ENCODE peak calls at places on chromosomes 13 and 19, in seven cellular contexts. One of them, this sample, is unnamed.

GRCh38 chr19:13980340-13980739 is 25.8 kb downstream of the RFX1 start:
- DNase-seq in HepG2: no peak
- DNase-seq in SK-N-SH: peak
- DNase-seq in GM12878: no peak
- DNase-seq in HCT116: no peak
- DNase-seq in H1: no peak
- DNase-seq in K562: no peak
- DNase-seq in this sample: no peak

GRCh38 chr13:99022953-99023352 is 45.1 kb upstream of the DOCK9 start:
- DNase-seq in GM12878: no peak
- DNase-seq in SK-N-SH: no peak
- DNase-seq in K562: no peak
- DNase-seq in HCT116: no peak
- DNase-seq in HepG2: no peak
- DNase-seq in H1: no peak
- DNase-seq in this sample: no peak

GRCh38 chr19:12792048-12792852 is 964 bp downstream of the JUNB start:
- DNase-seq in GM12878: no peak
- DNase-seq in K562: peak
- DNase-seq in H1: peak
- DNase-seq in HCT116: no peak
- DNase-seq in HepG2: peak
- DNase-seq in SK-N-SH: peak
- DNase-seq in this sample: no peak

GRCh38 chr13:98232456-98232855 is 55.4 kb upstream of the RNF113B start:
- DNase-seq in HepG2: no peak
- DNase-seq in HCT116: no peak
- DNase-seq in H1: no peak
- DNase-seq in SK-N-SH: no peak
- DNase-seq in K562: no peak
- DNase-seq in GM12878: no peak
- DNase-seq in this sample: no peak

GRCh38 chr19:45340899-45341453 is 426 bp downstream of the KLC3 start:
- DNase-seq in SK-N-SH: no peak
- DNase-seq in GM12878: no peak
- DNase-seq in H1: no peak
- DNase-seq in HepG2: no peak
- DNase-seq in HCT116: no peak
- DNase-seq in K562: no peak
- DNase-seq in this sample: no peak

GRCh38 chr19:799076-799881 is 2.0 kb downstream of the PTBP1 start:
- DNase-seq in K562: peak
- DNase-seq in HCT116: no peak
- DNase-seq in SK-N-SH: peak
- DNase-seq in HepG2: peak
- DNase-seq in H1: peak
- DNase-seq in GM12878: no peak
- DNase-seq in this sample: no peak

GRCh38 chr19:47598407-47599349 is 10.3 kb upstream of the BICRA start:
- DNase-seq in HepG2: peak
- DNase-seq in K562: no peak
- DNase-seq in GM12878: no peak
- DNase-seq in HCT116: peak
- DNase-seq in H1: peak
- DNase-seq in SK-N-SH: no peak
- DNase-seq in this sample: peak

GRCh38 chr13:21980049-21980448 is 309.2 kb downstream of the FGF9 start:
- DNase-seq in H1: no peak
- DNase-seq in K562: no peak
- DNase-seq in HepG2: no peak
- DNase-seq in GM12878: no peak
- DNase-seq in HCT116: no peak
- DNase-seq in SK-N-SH: no peak
- DNase-seq in this sample: no peak

GRCh38 chr19:3784607-3785463 is 1.3 kb downstream of the MATK start:
- DNase-seq in HepG2: no peak
- DNase-seq in K562: no peak
- DNase-seq in HCT116: no peak
- DNase-seq in GM12878: no peak
- DNase-seq in SK-N-SH: no peak
- DNase-seq in H1: peak
- DNase-seq in this sample: no peak

GRCh38 chr13:55000043-55000442 is 1971.4 kb downstream of the OLFM4 start:
- DNase-seq in HCT116: no peak
- DNase-seq in HepG2: no peak
- DNase-seq in K562: no peak
- DNase-seq in H1: no peak
- DNase-seq in GM12878: no peak
- DNase-seq in SK-N-SH: no peak
- DNase-seq in this sample: no peak

GRCh38 chr13:112849500-112849899 is 119.5 kb upstream of the MCF2L start:
- DNase-seq in GM12878: no peak
- DNase-seq in HepG2: peak
- DNase-seq in H1: no peak
- DNase-seq in HCT116: no peak
- DNase-seq in SK-N-SH: peak
- DNase-seq in K562: no peak
- DNase-seq in this sample: no peak

GRCh38 chr13:106182404-106182803 is 353.1 kb downstream of the EFNB2 start:
- DNase-seq in H1: no peak
- DNase-seq in HCT116: peak
- DNase-seq in GM12878: no peak
- DNase-seq in K562: no peak
- DNase-seq in HepG2: no peak
- DNase-seq in SK-N-SH: no peak
- DNase-seq in this sample: no peak

GRCh38 chr13:34464011-34464410 is 478.1 kb upstream of the NBEA start:
- DNase-seq in HepG2: no peak
- DNase-seq in SK-N-SH: no peak
- DNase-seq in H1: no peak
- DNase-seq in HCT116: no peak
- DNase-seq in GM12878: no peak
- DNase-seq in K562: no peak
- DNase-seq in this sample: no peak

GRCh38 chr19:58450836-58451357 is 525 bp upstream of the ZNF324B start:
- DNase-seq in GM12878: no peak
- DNase-seq in H1: no peak
- DNase-seq in K562: no peak
- DNase-seq in HCT116: no peak
- DNase-seq in SK-N-SH: no peak
- DNase-seq in HepG2: no peak
- DNase-seq in this sample: no peak

GRCh38 chr13:24865158-24865557 is 101.2 kb downstream of the RNF17 start:
- DNase-seq in HepG2: no peak
- DNase-seq in HCT116: no peak
- DNase-seq in K562: no peak
- DNase-seq in GM12878: no peak
- DNase-seq in H1: no peak
- DNase-seq in SK-N-SH: no peak
- DNase-seq in this sample: no peak

GRCh38 chr13:21022694-21023325 is 38.6 kb downstream of the LATS2 start:
- DNase-seq in HCT116: no peak
- DNase-seq in H1: no peak
- DNase-seq in HepG2: peak
- DNase-seq in GM12878: no peak
- DNase-seq in K562: peak
- DNase-seq in SK-N-SH: peak
- DNase-seq in this sample: no peak

GRCh38 chr13:100825551-100825950 is 151.0 kb upstream of the TMTC4 start:
- DNase-seq in H1: no peak
- DNase-seq in GM12878: no peak
- DNase-seq in HCT116: no peak
- DNase-seq in K562: no peak
- DNase-seq in SK-N-SH: no peak
- DNase-seq in HepG2: no peak
- DNase-seq in this sample: no peak

GRCh38 chr13:110984798-110985197 is 69.9 kb upstream of the ANKRD10 start:
- DNase-seq in HCT116: no peak
- DNase-seq in SK-N-SH: no peak
- DNase-seq in K562: no peak
- DNase-seq in H1: no peak
- DNase-seq in GM12878: no peak
- DNase-seq in HepG2: no peak
- DNase-seq in this sample: no peak

GRCh38 chr19:46976845-46977320 is 42.8 kb upstream of the NPAS1 start:
- DNase-seq in GM12878: no peak
- DNase-seq in K562: peak
- DNase-seq in HCT116: no peak
- DNase-seq in SK-N-SH: peak
- DNase-seq in HepG2: no peak
- DNase-seq in H1: no peak
- DNase-seq in this sample: no peak

GRCh38 chr19:2488942-2489731 is 13.2 kb downstream of the GADD45B start:
- DNase-seq in GM12878: no peak
- DNase-seq in HCT116: no peak
- DNase-seq in SK-N-SH: peak
- DNase-seq in K562: no peak
- DNase-seq in HepG2: no peak
- DNase-seq in H1: peak
- DNase-seq in this sample: no peak

GRCh38 chr13:87129602-87130300 is 541.4 kb upstream of the SLITRK5 start:
- DNase-seq in HCT116: no peak
- DNase-seq in GM12878: no peak
- DNase-seq in HepG2: no peak
- DNase-seq in K562: no peak
- DNase-seq in H1: no peak
- DNase-seq in SK-N-SH: no peak
- DNase-seq in this sample: no peak

GRCh38 chr13:59352600-59352999 is 811.1 kb downstream of the DIAPH3 start:
- DNase-seq in GM12878: no peak
- DNase-seq in HCT116: no peak
- DNase-seq in H1: no peak
- DNase-seq in K562: no peak
- DNase-seq in HepG2: peak
- DNase-seq in SK-N-SH: no peak
- DNase-seq in this sample: no peak

GRCh38 chr19:4338441-4339350 is at the start of gene STAP2:
- DNase-seq in HCT116: no peak
- DNase-seq in H1: peak
- DNase-seq in K562: no peak
- DNase-seq in HepG2: peak
- DNase-seq in GM12878: no peak
- DNase-seq in SK-N-SH: no peak
- DNase-seq in this sample: no peak

GRCh38 chr19:14383898-14384669 is 2.8 kb downstream of the ADGRE5 start:
- DNase-seq in HCT116: no peak
- DNase-seq in HepG2: no peak
- DNase-seq in SK-N-SH: no peak
- DNase-seq in K562: peak
- DNase-seq in GM12878: no peak
- DNase-seq in H1: no peak
- DNase-seq in this sample: no peak

GRCh38 chr19:35144600-35145436 is 1.8 kb downstream of the FXYD7 start:
- DNase-seq in SK-N-SH: no peak
- DNase-seq in H1: peak
- DNase-seq in GM12878: no peak
- DNase-seq in K562: peak
- DNase-seq in HCT116: no peak
- DNase-seq in HepG2: no peak
- DNase-seq in this sample: no peak

GRCh38 chr13:113906566-113906965 is 42.7 kb upstream of the GAS6 start:
- DNase-seq in H1: peak
- DNase-seq in SK-N-SH: no peak
- DNase-seq in GM12878: no peak
- DNase-seq in K562: no peak
- DNase-seq in HCT116: no peak
- DNase-seq in HepG2: no peak
- DNase-seq in this sample: no peak

DNA sequence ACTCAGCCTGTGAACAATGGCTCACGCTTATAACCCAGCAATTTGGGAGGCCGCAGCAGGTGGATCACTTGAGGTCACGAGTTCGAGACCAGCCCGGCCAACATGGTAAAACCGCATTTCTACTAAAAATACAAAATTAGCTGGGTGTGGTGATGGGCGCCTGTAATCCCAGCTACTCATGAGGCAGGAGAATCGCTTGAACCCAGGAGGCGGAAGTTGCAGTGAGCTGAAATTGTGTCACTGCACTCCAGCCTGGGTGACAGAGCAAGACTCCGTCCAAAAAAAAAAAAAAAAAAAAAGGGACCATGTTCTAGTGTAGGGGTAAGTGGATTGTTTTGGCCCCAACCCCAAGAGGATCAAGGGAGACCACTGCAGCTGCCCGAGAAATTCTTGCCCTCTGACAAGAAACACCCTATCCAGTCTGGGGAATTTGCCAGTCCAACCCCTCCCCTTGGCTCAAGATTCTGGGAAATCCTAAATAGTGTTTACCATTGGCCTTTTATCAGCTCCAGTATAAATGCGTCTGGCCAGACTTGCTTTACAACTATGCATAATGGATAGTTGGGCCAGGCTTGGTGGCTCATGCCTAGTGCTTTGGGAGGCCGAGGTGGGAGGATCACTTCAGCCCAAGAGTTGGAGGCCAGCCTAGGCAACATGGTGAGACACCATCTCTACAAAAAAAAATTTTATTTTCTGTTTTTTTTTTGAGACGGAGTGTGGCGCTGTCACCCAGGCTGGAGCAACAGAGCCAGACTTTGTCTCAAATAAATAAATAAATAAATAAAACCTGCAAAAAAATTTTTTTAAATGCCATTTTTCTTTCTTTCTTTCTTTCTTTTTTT is 5.1 kb upstream of the DHDH start:
- DNase-seq in HepG2: no peak
- DNase-seq in H1: no peak
- DNase-seq in GM12878: no peak
- DNase-seq in HCT116: no peak
- DNase-seq in SK-N-SH: no peak
- DNase-seq in K562: no peak
- DNase-seq in this sample: no peak
- H3K27ac ChIP-seq in HepG2: no peak
- H3K27ac ChIP-seq in H1: no peak
- H3K27ac ChIP-seq in GM12878: no peak
- H3K27ac ChIP-seq in HCT116: no peak
- H3K27ac ChIP-seq in SK-N-SH: no peak
- H3K27ac ChIP-seq in K562: no peak
- H3K27ac ChIP-seq in this sample: no peak

GRCh38 chr19:39411006-39411831 is 1.2 kb upstream of the PLEKHG2 start:
- DNase-seq in SK-N-SH: no peak
- DNase-seq in HCT116: no peak
- DNase-seq in K562: no peak
- DNase-seq in GM12878: no peak
- DNase-seq in H1: peak
- DNase-seq in HepG2: peak
- DNase-seq in this sample: no peak
- TF ChIP-seq SIN3A in SK-N-SH: no peak
- TF ChIP-seq SIN3A in HCT116: no peak
- TF ChIP-seq SIN3A in K562: peak
- TF ChIP-seq SIN3A in GM12878: peak
- TF ChIP-seq SIN3A in H1: no peak
- TF ChIP-seq SIN3A in HepG2: peak
- TF ChIP-seq SIN3A in this sample: no peak

GRCh38 chr19:10762656-10763055 is 44.8 kb downstream of the DNM2 start:
- DNase-seq in HepG2: no peak
- DNase-seq in GM12878: no peak
- DNase-seq in HCT116: no peak
- DNase-seq in SK-N-SH: no peak
- DNase-seq in H1: no peak
- DNase-seq in K562: no peak
- DNase-seq in this sample: no peak
- H3K27ac ChIP-seq in HepG2: no peak
- H3K27ac ChIP-seq in GM12878: no peak
- H3K27ac ChIP-seq in HCT116: peak
- H3K27ac ChIP-seq in SK-N-SH: no peak
- H3K27ac ChIP-seq in H1: peak
- H3K27ac ChIP-seq in K562: no peak
- H3K27ac ChIP-seq in this sample: no peak

GRCh38 chr19:49997709-49998108 is 27.5 kb downstream of the VRK3 start:
- DNase-seq in H1: peak
- DNase-seq in GM12878: peak
- DNase-seq in HepG2: peak
- DNase-seq in K562: peak
- DNase-seq in HCT116: peak
- DNase-seq in SK-N-SH: peak
- DNase-seq in this sample: no peak
- TF ChIP-seq SIN3A in H1: no peak
- TF ChIP-seq SIN3A in GM12878: no peak
- TF ChIP-seq SIN3A in HepG2: no peak
- TF ChIP-seq SIN3A in K562: no peak
- TF ChIP-seq SIN3A in HCT116: no peak
- TF ChIP-seq SIN3A in SK-N-SH: no peak
- TF ChIP-seq SIN3A in this sample: no peak

This sample was measured in Panc1.